ENCODE peak calls at places on chromosomes 5 and 9, in six cellular contexts. P is lower leg skin, W is Panc1, A is heart right ventricle, Z is fibroblast of the aortic adventitia, D is brain microvascular endothelial cell. G is an unnamed sample.

GRCh38 chr9:130432796-130433167 is 12.0 kb upstream of the ASS1 start:
- DNase-seq in P (no peak), W (no peak), A (no peak), Z (no peak), D (no peak), G (no peak)

GRCh38 chr9:97109194-97109811 is 70.4 kb upstream of the CTSV start:
- DNase-seq in P (no peak), W (peak; percentile 39), A (peak; percentile 30), Z (peak; percentile 37), D (peak; percentile 35), G (peak; percentile 7)

GRCh38 chr9:98742325-98743280 is 33.9 kb upstream of the GABBR2 start:
- DNase-seq in P (no peak), W (no peak), A (no peak), Z (peak; percentile 48), D (no peak), G (no peak)

GRCh38 chr5:39503148-39503547 is 78.4 kb upstream of the DAB2 start:
- DNase-seq in P (peak; percentile 58), W (no peak), A (peak; percentile 37), Z (peak; percentile 87), D (no peak), G (no peak)

GRCh38 chr5:139414601-139415121 is 10.8 kb upstream of the SPATA24 start:
- DNase-seq in P (no peak), W (no peak), A (peak; percentile 11), Z (no peak), D (no peak), G (no peak)

GRCh38 chr5:1181451-1182359 is 19.7 kb upstream of the SLC6A19 start:
- DNase-seq in P (no peak), W (no peak), A (no peak), Z (no peak), D (no peak), G (no peak)

GRCh38 chr9:72038408-72038807 is 22.0 kb downstream of the C9orf57 start:
- DNase-seq in P (no peak), W (no peak), A (peak; percentile 13), Z (no peak), D (no peak), G (no peak)

GRCh38 chr5:54002779-54003178 is 307.6 kb downstream of the ARL15 start:
- DNase-seq in P (no peak), W (no peak), A (no peak), Z (no peak), D (no peak), G (no peak)

GRCh38 chr5:566636-567309 is 42.5 kb upstream of the SLC9A3 start:
- DNase-seq in P (no peak), W (no peak), A (no peak), Z (no peak), D (no peak), G (no peak)

GRCh38 chr5:167413503-167413902 is 877.9 kb upstream of the WWC1 start:
- DNase-seq in P (no peak), W (no peak), A (no peak), Z (no peak), D (no peak), G (no peak)

GRCh38 chr9:70156729-70157128 is 102.0 kb upstream of the SMC5 start:
- DNase-seq in P (no peak), W (no peak), A (no peak), Z (peak; percentile 40), D (no peak), G (no peak)

GRCh38 chr9:133658442-133659431 is 22.6 kb downstream of the DBH start:
- DNase-seq in P (no peak), W (no peak), A (peak; percentile 21), Z (no peak), D (peak; percentile 11), G (no peak)

GRCh38 chr5:126658526-126658925 is 57.8 kb downstream of the PHAX start:
- DNase-seq in P (no peak), W (no peak), A (no peak), Z (no peak), D (no peak), G (no peak)

GRCh38 chr9:84670106-84670800 is 724 bp downstream of the NTRK2 start:
- DNase-seq in P (no peak), W (no peak), A (no peak), Z (no peak), D (no peak), G (no peak)

GRCh38 chr5:141001466-141001853 is 35.2 kb downstream of the PCDHAC2 start:
- DNase-seq in P (no peak), W (no peak), A (no peak), Z (no peak), D (no peak), G (no peak)

GRCh38 chr5:122165574-122166021 is 36.3 kb downstream of the ZNF474 start:
- DNase-seq in P (no peak), W (no peak), A (no peak), Z (peak; percentile 76), D (no peak), G (no peak)

DNA sequence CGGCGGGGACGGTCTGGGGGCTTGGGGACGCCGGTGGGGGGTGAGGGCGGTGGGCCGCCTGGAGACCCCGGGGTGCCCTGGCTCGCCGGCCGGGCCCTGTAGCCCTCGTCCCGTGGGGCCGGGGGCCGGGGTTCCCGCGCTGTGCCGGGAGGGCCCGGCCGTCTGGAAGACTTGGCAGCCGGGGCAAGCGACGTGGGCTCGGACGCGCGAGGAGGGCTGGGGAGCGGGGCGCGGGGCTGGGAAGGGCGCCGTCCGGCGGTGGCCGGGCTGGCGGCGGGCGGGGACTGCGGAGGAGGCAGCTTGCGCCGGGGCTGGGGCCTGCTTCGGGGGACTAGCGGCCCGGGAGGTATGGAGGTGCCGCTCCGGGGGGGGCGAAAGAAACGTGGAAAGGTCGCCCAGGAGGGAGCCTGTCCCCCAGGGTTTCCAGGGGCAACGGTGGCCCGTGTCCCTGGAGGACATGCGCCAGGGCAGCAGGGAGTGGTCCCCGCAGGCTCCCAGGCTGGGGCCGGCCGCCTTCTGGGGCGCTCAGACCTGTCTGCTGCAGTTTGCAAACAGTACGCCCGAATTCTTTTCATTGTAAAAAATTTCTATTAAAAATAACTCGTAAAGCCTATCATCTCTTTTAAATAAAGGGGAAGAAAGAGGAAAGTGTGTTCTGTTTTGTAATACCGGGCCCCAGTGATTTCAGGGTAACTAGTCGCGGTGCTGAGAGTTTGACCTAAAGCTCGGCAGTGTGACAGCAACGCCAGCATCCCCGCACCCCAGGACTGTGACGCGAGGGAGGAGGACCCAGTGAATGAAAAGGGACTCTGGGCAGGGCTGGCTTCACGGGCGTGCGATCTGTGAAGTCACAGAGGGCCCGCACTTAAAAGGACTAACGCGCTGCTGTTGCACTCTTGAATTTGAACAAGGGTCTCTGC is 752 bp upstream of the ANKH start:
- DNase-seq in P (peak; percentile 64), W (no peak), A (peak; percentile 88), Z (peak; percentile 45), D (peak; percentile 27), G (no peak)
- TF ChIP-seq CTCF in P (no peak), W (peak; percentile 72), A (peak; percentile 37), Z (no peak), D (peak; percentile 13), G (peak; percentile 20)

GRCh38 chr9:86591472-86591871 is 237.3 kb upstream of the TUT7 start:
- DNase-seq in P (no peak), W (no peak), A (no peak), Z (peak; percentile 49), D (no peak), G (no peak)

GRCh38 chr9:86589273-86589672 is 235.1 kb upstream of the TUT7 start:
- DNase-seq in P (no peak), W (no peak), A (no peak), Z (no peak), D (no peak), G (no peak)

GRCh38 chr9:86586144-86586494 is 231.9 kb upstream of the TUT7 start:
- DNase-seq in P (no peak), W (no peak), A (no peak), Z (no peak), D (no peak), G (no peak)

GRCh38 chr9:86580688-86581087 is 226.5 kb upstream of the TUT7 start:
- DNase-seq in P (no peak), W (no peak), A (no peak), Z (peak; percentile 43), D (no peak), G (no peak)

DNA sequence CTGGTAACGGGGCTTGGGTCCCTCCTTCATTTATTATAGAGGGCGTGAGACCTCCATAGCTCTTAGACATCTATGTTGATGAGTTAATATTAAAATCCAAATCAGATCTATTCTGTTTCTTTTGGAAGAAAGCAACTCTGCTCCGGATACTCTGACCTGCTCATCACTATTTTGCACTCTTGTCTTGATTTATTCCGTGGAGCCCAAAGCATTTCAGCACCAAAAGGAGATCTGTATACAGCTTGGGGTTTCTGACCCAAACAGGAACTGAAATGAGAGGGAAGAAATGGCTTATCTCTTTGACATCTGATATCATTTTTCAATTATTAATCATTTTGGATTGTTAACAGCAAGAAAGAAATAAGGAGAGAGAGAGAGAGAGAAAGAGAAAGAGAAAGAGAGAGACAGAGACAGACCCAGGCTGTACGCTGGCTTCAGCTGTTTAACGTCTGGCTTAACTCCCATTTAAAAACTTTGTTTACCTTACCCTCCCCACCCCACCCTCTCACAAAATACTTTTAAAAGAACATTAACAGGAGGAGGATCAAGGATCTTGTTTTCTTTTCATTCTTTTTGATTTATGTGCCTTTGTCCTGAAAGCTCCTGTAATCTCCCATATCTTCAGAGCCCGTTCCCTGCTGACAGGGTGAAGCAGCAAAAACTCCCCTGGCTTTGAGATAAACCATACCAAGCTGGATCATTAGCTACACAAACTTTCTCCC is 231.4 kb upstream of the TUT7 start:
- DNase-seq in P (no peak), W (no peak), A (no peak), Z (peak; percentile 79), D (no peak), G (no peak)
- H3K4me3 ChIP-seq in P (no peak overlapping the region), W (no peak overlapping the region), A (no peak overlapping the region), Z (peak overlapping the region; percentile 40), D (no peak overlapping the region), G (no peak overlapping the region)

GRCh38 chr5:100502684-100503083 is 32.5 kb upstream of the FAM174A start:
- DNase-seq in P (no peak), W (no peak), A (no peak), Z (no peak), D (no peak), G (no peak)

GRCh38 chr5:100505984-100506670 is 29.0 kb upstream of the FAM174A start:
- DNase-seq in P (no peak), W (peak; percentile 35), A (no peak), Z (peak; percentile 91), D (peak; percentile 63), G (no peak)
- TF ChIP-seq CTCF in P (no peak), W (no peak), A (no peak), Z (no peak), D (peak; percentile 35), G (no peak)

GRCh38 chr9:5549671-5550650 is 39.6 kb downstream of the PDCD1LG2 start:
- DNase-seq in P (no peak), W (no peak), A (no peak), Z (peak; percentile 84), D (peak; percentile 44), G (no peak)
- H3K4me3 ChIP-seq in P (no peak overlapping the region), W (no peak overlapping the region), A (no peak overlapping the region), Z (no peak overlapping the region), D (no peak overlapping the region), G (no peak overlapping the region)

GRCh38 chr5:153714732-153715287 is 224.3 kb downstream of the GRIA1 start:
- DNase-seq in P (no peak), W (no peak), A (no peak), Z (no peak), D (no peak), G (no peak)

GRCh38 chr5:153707626-153708025 is 217.2 kb downstream of the GRIA1 start:
- DNase-seq in P (no peak), W (no peak), A (no peak), Z (no peak), D (no peak), G (no peak)

GRCh38 chr5:153712946-153713345 is 222.5 kb downstream of the GRIA1 start:
- DNase-seq in P (no peak), W (no peak), A (no peak), Z (no peak), D (no peak), G (no peak)

GRCh38 chr5:153713913-153714312 is 223.4 kb downstream of the GRIA1 start:
- DNase-seq in P (no peak), W (no peak), A (no peak), Z (no peak), D (no peak), G (no peak)

GRCh38 chr5:153711755-153712154 is 221.3 kb downstream of the GRIA1 start:
- DNase-seq in P (no peak), W (no peak), A (no peak), Z (peak; percentile 22), D (no peak), G (no peak)
- TF ChIP-seq CTCF in P (no peak), W (no peak), A (peak; percentile 45), Z (peak; percentile 35), D (peak; percentile 48), G (no peak)